ENCODE peak calls at places on chromosomes 16 and 17, in four cellular contexts. P, G, D and T are unnamed samples. For H3K4me1, the result is how much of the 10 kb centered on the place peaks cover.

GRCh38 chr17:80861892-80862291 is 129.7 kb upstream of the CHMP6 start:
- DNase-seq in P (peak), G (no peak), D (no peak), T (no peak)

GRCh38 chr16:15949210-15950166 is at the start of gene ABCC1:
- DNase-seq in P (peak), G (peak), D (peak), T (peak)

GRCh38 chr17:63987616-63988478 is 10.3 kb upstream of the PRR29 start:
- DNase-seq in P (no peak), G (no peak), D (no peak), T (no peak)

GRCh38 chr17:79338589-79338988 is 264.0 kb downstream of the ENGASE start:
- DNase-seq in P (no peak), G (no peak), D (no peak), T (no peak)

GRCh38 chr17:18246880-18247612 is 11.5 kb downstream of the FLII start:
- DNase-seq in P (no peak), G (peak), D (peak), T (no peak)

GRCh38 chr16:84024854-84025253 is 17.7 kb downstream of the SLC38A8 start:
- DNase-seq in P (no peak), G (no peak), D (no peak), T (no peak)

GRCh38 chr17:7382901-7383300 is 2.0 kb downstream of the TNK1 start:
- DNase-seq in P (no peak), G (no peak), D (no peak), T (no peak)

GRCh38 chr16:74982303-74982702 is 2.6 kb downstream of the WDR59 start:
- DNase-seq in P (no peak), G (no peak), D (no peak), T (no peak)

GRCh38 chr17:40666366-40666765 is 1.4 kb upstream of the KRT222 start:
- DNase-seq in P (no peak), G (no peak), D (no peak), T (no peak)

GRCh38 chr17:54882371-54882770 is 18.3 kb upstream of the TOM1L1 start:
- DNase-seq in P (no peak), G (no peak), D (no peak), T (no peak)

GRCh38 chr17:73323622-73324455 is 12.0 kb upstream of the CDC42EP4 start:
- DNase-seq in P (no peak), G (peak), D (no peak), T (no peak)

GRCh38 chr16:35744084-35744483 is 2284.7 kb downstream of the TP53TG3F start:
- DNase-seq in P (no peak), G (no peak), D (no peak), T (no peak)

GRCh38 chr17:28725166-28725659 is 820 bp downstream of the TLCD1 start:
- DNase-seq in P (no peak), G (no peak), D (no peak), T (no peak)

GRCh38 chr17:82281502-82282238 is 8.2 kb upstream of the CSNK1D start:
- DNase-seq in P (peak), G (no peak), D (peak), T (no peak)

GRCh38 chr17:55659661-55660060 is 63.0 kb downstream of the TMEM100 start:
- DNase-seq in P (no peak), G (no peak), D (no peak), T (no peak)

GRCh38 chr17:7328840-7329359 is at the start of gene NEURL4:
- DNase-seq in P (peak), G (no peak), D (no peak), T (peak)

GRCh38 chr17:17156107-17156506 is 50.0 kb downstream of the PLD6 start:
- DNase-seq in P (no peak), G (no peak), D (no peak), T (no peak)

GRCh38 chr17:66531826-66532439 is 229.5 kb downstream of the PRKCA start:
- DNase-seq in P (no peak), G (no peak), D (no peak), T (no peak)

GRCh38 chr17:70774339-70775110 is 605.2 kb downstream of the KCNJ2 start:
- DNase-seq in P (no peak), G (no peak), D (no peak), T (no peak)

GRCh38 chr17:48113201-48113676 is 5.7 kb downstream of the SNX11 start:
- DNase-seq in P (peak), G (no peak), D (peak), T (peak)

GRCh38 chr17:78133179-78133951 is 2.8 kb downstream of the TMC8 start:
- DNase-seq in P (peak), G (no peak), D (peak), T (peak)

GRCh38 chr16:72480926-72481325 is 309.0 kb upstream of the PMFBP1 start:
- DNase-seq in P (no peak), G (no peak), D (no peak), T (no peak)

GRCh38 chr16:72877374-72878028 is 170.4 kb downstream of the ZFHX3 start:
- DNase-seq in P (no peak), G (no peak), D (no peak), T (no peak)

GRCh38 chr17:64081802-64082799 is 47.8 kb downstream of the ERN1 start:
- DNase-seq in P (peak), G (no peak), D (peak), T (peak)

GRCh38 chr17:10295728-10296343 is 77.0 kb downstream of the MYH13 start:
- DNase-seq in P (no peak), G (peak), D (peak), T (no peak)

GRCh38 chr16:66250686-66251405 is 115.6 kb upstream of the CDH5 start:
- DNase-seq in P (no peak), G (peak), D (peak), T (no peak)
- H3K27ac ChIP-seq in P (no peak), G (peak), D (peak), T (no peak)

GRCh38 chr16:31876955-31877828 is 3.6 kb downstream of the ZNF267 start:
- DNase-seq in P (peak), G (no peak), D (no peak), T (peak)

GRCh38 chr16:31875112-31875803 is 1.7 kb downstream of the ZNF267 start:
- DNase-seq in P (no peak), G (no peak), D (no peak), T (no peak)

GRCh38 chr16:31880322-31880979 is 6.8 kb downstream of the ZNF267 start:
- DNase-seq in P (peak), G (no peak), D (peak), T (no peak)

GRCh38 chr16:31877876-31878642 is 4.5 kb downstream of the ZNF267 start:
- DNase-seq in P (no peak), G (no peak), D (no peak), T (peak)

GRCh38 chr16:31879937-31880321 is 6.3 kb downstream of the ZNF267 start:
- DNase-seq in P (no peak), G (no peak), D (no peak), T (no peak)
- H3K4me1 ChIP-seq in P (half or more), G (under half), D (half or more), T (half or more)

GRCh38 chr16:66507731-66508239 is 42.1 kb downstream of the TK2 start:
- DNase-seq in P (no peak), G (peak), D (no peak), T (no peak)

GRCh38 chr16:66502020-66502913 is 47.7 kb downstream of the TK2 start:
- DNase-seq in P (no peak), G (peak), D (peak), T (no peak)

GRCh38 chr16:66508261-66508913 is 41.5 kb downstream of the TK2 start:
- DNase-seq in P (no peak), G (peak), D (peak), T (no peak)

GRCh38 chr16:66503030-66503429 is 46.9 kb downstream of the TK2 start:
- DNase-seq in P (no peak), G (peak), D (no peak), T (no peak)

GRCh38 chr16:66503612-66504011 is 46.3 kb downstream of the TK2 start:
- DNase-seq in P (no peak), G (no peak), D (no peak), T (no peak)
- H3K4me3 ChIP-seq in P (no peak), G (no peak), D (no peak), T (no peak)

DNA sequence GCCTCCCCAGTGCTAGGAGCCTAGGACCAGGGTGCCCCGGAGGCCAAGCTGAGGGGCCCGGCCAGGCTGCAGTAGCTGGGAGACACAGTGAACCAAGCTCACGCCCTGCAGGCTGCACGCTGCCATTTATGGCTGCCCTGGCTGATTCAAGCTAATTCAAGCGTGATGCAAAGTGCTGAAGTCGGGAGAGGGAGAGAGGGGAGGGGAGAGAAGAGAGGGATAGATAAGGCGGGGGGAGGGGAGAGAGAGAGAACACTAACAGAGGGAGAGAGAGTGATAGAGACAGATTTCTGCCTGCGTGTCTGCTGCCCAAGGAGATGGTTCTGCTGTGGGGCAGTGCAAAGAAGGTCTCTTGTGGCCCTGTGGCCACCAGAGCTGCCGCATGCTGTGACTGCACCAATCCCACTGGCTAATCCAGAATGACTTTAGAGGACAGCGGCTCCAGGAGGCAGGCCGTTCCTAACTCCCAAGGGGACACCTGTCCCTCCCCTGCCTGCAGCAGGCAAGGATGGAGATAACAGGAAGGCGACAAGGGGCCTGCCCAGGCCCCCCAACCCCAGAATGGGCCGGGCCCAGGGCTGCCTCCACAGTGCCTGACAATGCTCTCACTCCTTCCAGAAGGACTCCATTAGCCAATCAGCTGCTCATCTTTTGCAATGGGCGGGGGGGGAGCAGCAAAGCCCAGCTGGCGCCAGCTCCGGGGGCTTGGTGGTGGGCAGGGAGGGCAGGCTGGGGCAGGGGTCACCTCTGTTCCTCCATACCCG is 12.9 kb downstream of the MXRA7 start:
- DNase-seq in P (no peak), G (peak), D (no peak), T (no peak)
- H3K27ac ChIP-seq in P (no peak), G (peak), D (peak), T (no peak)

GRCh38 chr17:21028192-21028591 is 14.6 kb downstream of the USP22 start:
- DNase-seq in P (no peak), G (no peak), D (no peak), T (no peak)
- H3K4me1 ChIP-seq in P (half or more), G (under half), D (under half), T (half or more)

GRCh38 chr17:43745541-43745940 is 13.1 kb downstream of the SOST start:
- DNase-seq in P (no peak), G (no peak), D (no peak), T (no peak)
- H3K4me3 ChIP-seq in P (no peak), G (no peak), D (no peak), T (no peak)

GRCh38 chr16:53523126-53523804 is 20.3 kb upstream of the AKTIP start:
- DNase-seq in P (no peak), G (no peak), D (no peak), T (no peak)

GRCh38 chr16:53515811-53516210 is 12.8 kb upstream of the AKTIP start:
- DNase-seq in P (no peak), G (no peak), D (no peak), T (no peak)

GRCh38 chr16:53517851-53518250 is 14.8 kb upstream of the AKTIP start:
- DNase-seq in P (no peak), G (no peak), D (no peak), T (no peak)

GRCh38 chr16:53518550-53519416 is 15.8 kb upstream of the AKTIP start:
- DNase-seq in P (peak), G (no peak), D (peak), T (peak)

GRCh38 chr16:53519417-53520091 is 16.5 kb upstream of the AKTIP start:
- DNase-seq in P (no peak), G (no peak), D (no peak), T (no peak)
- H3K27ac ChIP-seq in P (peak), G (peak), D (peak), T (peak)

GRCh38 chr16:76535-77272 is 1.3 kb upstream of the MPG start:
- DNase-seq in P (no peak), G (peak), D (peak), T (no peak)

GRCh38 chr16:77273-77806 is 685 bp upstream of the MPG start:
- DNase-seq in P (peak), G (peak), D (peak), T (peak)

GRCh38 chr16:77807-78443 is at the start of gene MPG:
- DNase-seq in P (peak), G (peak), D (peak), T (peak)

GRCh38 chr16:78444-79145 is 570 bp downstream of the MPG start:
- DNase-seq in P (no peak), G (peak), D (no peak), T (no peak)

GRCh38 chr16:79146-80054 is 1.4 kb downstream of the MPG start:
- DNase-seq in P (no peak), G (no peak), D (no peak), T (no peak)
- H3K4me1 ChIP-seq in P (under half), G (under half), D (half or more), T (under half)

GRCh38 chr16:71389330-71389729 is 30.8 kb downstream of the CALB2 start:
- DNase-seq in P (no peak), G (no peak), D (no peak), T (no peak)
- H3K4me3 ChIP-seq in P (no peak), G (no peak), D (no peak), T (no peak)

DNA sequence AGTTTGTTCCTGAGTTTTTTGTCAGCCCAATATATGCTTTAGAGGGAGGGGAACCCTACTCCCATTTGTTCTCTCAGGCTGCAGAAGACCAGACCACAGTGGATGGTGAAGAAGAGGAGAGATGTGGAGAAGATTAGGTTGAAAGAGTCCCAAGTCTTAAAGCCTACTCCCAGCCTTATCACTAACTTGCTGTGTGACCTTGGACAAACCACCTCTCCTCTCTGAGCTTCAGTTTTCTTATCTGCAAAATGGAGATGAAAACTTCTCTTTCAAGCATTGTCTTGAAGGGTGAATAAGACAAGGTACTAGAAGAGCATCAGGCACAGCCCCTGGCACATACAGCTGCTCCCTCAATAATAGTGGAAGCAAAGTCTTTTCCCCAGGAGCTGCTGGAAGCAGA is 15.1 kb upstream of the LHX1 start:
- DNase-seq in P (no peak), G (no peak), D (no peak), T (no peak)
- H3K27ac ChIP-seq in P (no peak), G (no peak), D (no peak), T (no peak)